ENCODE peak calls at places on chromosomes 6 and 20, in five cellular contexts. O, C, P, K and S are unnamed samples.

GRCh38 chr6:158191032-158191431 is 22.9 kb downstream of the GTF2H5 start:
- DNase-seq in P (no peak), O (no peak), C (no peak), K (no peak), S (no peak)

GRCh38 chr6:63440057-63440456 is 120.3 kb upstream of the LGSN start:
- DNase-seq in P (no peak), C (no peak), O (no peak), K (no peak), S (no peak)

GRCh38 chr6:136673571-136673970 is 118.7 kb downstream of the MAP3K5 start:
- DNase-seq in K (no peak), C (no peak), O (no peak), P (no peak), S (no peak)

GRCh38 chr6:111642463-111643158 is 36.9 kb upstream of the TRAF3IP2 start:
- DNase-seq in O (no peak), K (peak), C (peak), P (peak), S (peak)

GRCh38 chr20:56212071-56212470 is 36.5 kb upstream of the MC3R start:
- DNase-seq in C (no peak), O (no peak), K (no peak), P (no peak), S (no peak)

GRCh38 chr6:123804771-123805540 is 1.3 kb downstream of the NKAIN2 start:
- DNase-seq in K (no peak), P (no peak), O (no peak), C (no peak), S (peak)

GRCh38 chr20:50373674-50374286 is 136.4 kb upstream of the PTPN1 start:
- DNase-seq in C (no peak), K (no peak), P (no peak), O (peak), S (no peak)

GRCh38 chr20:40718214-40718949 is 29.3 kb upstream of the MAFB start:
- DNase-seq in K (no peak), P (no peak), O (no peak), C (no peak), S (no peak)

GRCh38 chr20:31908424-31908823 is 38.0 kb downstream of the TTLL9 start:
- DNase-seq in K (no peak), O (no peak), C (no peak), P (no peak), S (no peak)

GRCh38 chr20:50731930-50732690 is 730 bp downstream of the PARD6B start:
- DNase-seq in P (no peak), K (no peak), C (no peak), O (no peak), S (no peak)

GRCh38 chr6:33875696-33876095 is 71.9 kb upstream of the MLN start:
- DNase-seq in K (no peak), O (no peak), C (no peak), P (no peak), S (no peak)

GRCh38 chr20:33554914-33555420 is 65.1 kb downstream of the CBFA2T2 start:
- DNase-seq in O (no peak), K (peak), P (no peak), C (no peak), S (peak)

GRCh38 chr20:36893801-36894200 is 17.9 kb downstream of the TLDC2 start:
- DNase-seq in P (no peak), O (no peak), C (no peak), K (no peak), S (no peak)

GRCh38 chr20:34579191-34579661 is 20.7 kb downstream of the MAP1LC3A start:
- DNase-seq in O (no peak), P (peak), C (peak), K (no peak), S (peak)

GRCh38 chr6:16799279-16800193 is 38.3 kb upstream of the ATXN1 start:
- DNase-seq in O (no peak), P (no peak), C (no peak), K (no peak), S (no peak)